ENCODE peak calls at places on chromosomes 2 and 18, in nine cellular contexts. One of them, this sample, is unnamed.
A peak's percentile ranks its signal among the peaks of the same experiment; 100 is the strongest.

GRCh38 chr2:64625352-64626145 is 28.2 kb downstream of the SERTAD2 start:
- DNase-seq in fibroblast of lung: no peak
- DNase-seq in A673: no peak
- DNase-seq in tibial artery: no peak
- DNase-seq in ovary: no peak
- DNase-seq in PC-9: no peak
- DNase-seq in fibroblast of the aortic adventitia: no peak
- DNase-seq in GM06990: no peak
- DNase-seq in heart left ventricle: no peak
- DNase-seq in this sample: no peak

GRCh38 chr2:187390891-187391290 is 57.2 kb downstream of the CALCRL start:
- DNase-seq in fibroblast of the aortic adventitia: peak; percentile 77
- DNase-seq in fibroblast of lung: peak; percentile 55
- DNase-seq in tibial artery: no peak
- DNase-seq in heart left ventricle: no peak
- DNase-seq in GM06990: no peak
- DNase-seq in PC-9: peak; percentile 1
- DNase-seq in A673: peak; percentile 49
- DNase-seq in ovary: no peak
- DNase-seq in this sample: peak; percentile 92

GRCh38 chr2:9918275-9918674 is 33.2 kb upstream of the GRHL1 start:
- DNase-seq in A673: no peak
- DNase-seq in fibroblast of the aortic adventitia: peak; percentile 51
- DNase-seq in PC-9: no peak
- DNase-seq in heart left ventricle: no peak
- DNase-seq in GM06990: no peak
- DNase-seq in ovary: no peak
- DNase-seq in fibroblast of lung: no peak
- DNase-seq in tibial artery: no peak
- DNase-seq in this sample: no peak

GRCh38 chr2:36366491-36367120 is 11.0 kb downstream of the CRIM1 start:
- DNase-seq in heart left ventricle: no peak
- DNase-seq in GM06990: no peak
- DNase-seq in A673: no peak
- DNase-seq in fibroblast of lung: peak; percentile 43
- DNase-seq in ovary: no peak
- DNase-seq in PC-9: no peak
- DNase-seq in tibial artery: no peak
- DNase-seq in fibroblast of the aortic adventitia: peak; percentile 42
- DNase-seq in this sample: peak; percentile 73

GRCh38 chr2:143801561-143801960 is 672.3 kb downstream of the ARHGAP15 start:
- DNase-seq in GM06990: no peak
- DNase-seq in fibroblast of lung: no peak
- DNase-seq in heart left ventricle: no peak
- DNase-seq in ovary: no peak
- DNase-seq in A673: no peak
- DNase-seq in fibroblast of the aortic adventitia: no peak
- DNase-seq in tibial artery: no peak
- DNase-seq in PC-9: no peak
- DNase-seq in this sample: no peak

GRCh38 chr2:60416221-60417008 is 137.0 kb downstream of the BCL11A start:
- DNase-seq in heart left ventricle: no peak
- DNase-seq in GM06990: no peak
- DNase-seq in A673: no peak
- DNase-seq in PC-9: no peak
- DNase-seq in fibroblast of the aortic adventitia: no peak
- DNase-seq in ovary: no peak
- DNase-seq in tibial artery: no peak
- DNase-seq in fibroblast of lung: peak; percentile 5
- DNase-seq in this sample: peak; percentile 18

GRCh38 chr2:28437142-28437835 is 44.6 kb downstream of the FOSL2 start:
- DNase-seq in fibroblast of the aortic adventitia: no peak
- DNase-seq in heart left ventricle: no peak
- DNase-seq in ovary: no peak
- DNase-seq in A673: no peak
- DNase-seq in tibial artery: peak; percentile 51
- DNase-seq in fibroblast of lung: no peak
- DNase-seq in PC-9: peak; percentile 90
- DNase-seq in GM06990: no peak
- DNase-seq in this sample: no peak

GRCh38 chr18:8705941-8706544 is 687 bp downstream of the MTCL1 start:
- DNase-seq in A673: no peak
- DNase-seq in fibroblast of the aortic adventitia: no peak
- DNase-seq in PC-9: peak; percentile 31
- DNase-seq in GM06990: no peak
- DNase-seq in ovary: no peak
- DNase-seq in fibroblast of lung: no peak
- DNase-seq in tibial artery: no peak
- DNase-seq in heart left ventricle: peak; percentile 70
- DNase-seq in this sample: no peak

GRCh38 chr2:164569334-164569733 is 51.9 kb downstream of the GRB14 start:
- DNase-seq in tibial artery: no peak
- DNase-seq in fibroblast of the aortic adventitia: no peak
- DNase-seq in PC-9: no peak
- DNase-seq in ovary: no peak
- DNase-seq in fibroblast of lung: no peak
- DNase-seq in A673: no peak
- DNase-seq in heart left ventricle: no peak
- DNase-seq in GM06990: no peak
- DNase-seq in this sample: no peak

GRCh38 chr2:158543957-158544356 is 87.2 kb downstream of the PKP4 start:
- DNase-seq in heart left ventricle: no peak
- DNase-seq in GM06990: no peak
- DNase-seq in PC-9: no peak
- DNase-seq in A673: no peak
- DNase-seq in fibroblast of lung: no peak
- DNase-seq in ovary: no peak
- DNase-seq in tibial artery: no peak
- DNase-seq in fibroblast of the aortic adventitia: no peak
- DNase-seq in this sample: no peak

GRCh38 chr2:217707116-217707742 is 295.6 kb downstream of the TNS1 start:
- DNase-seq in GM06990: no peak
- DNase-seq in fibroblast of the aortic adventitia: peak; percentile 67
- DNase-seq in fibroblast of lung: no peak
- DNase-seq in ovary: peak; percentile 42
- DNase-seq in PC-9: peak; percentile 69
- DNase-seq in tibial artery: peak; percentile 74
- DNase-seq in A673: no peak
- DNase-seq in heart left ventricle: no peak
- DNase-seq in this sample: no peak

DNA sequence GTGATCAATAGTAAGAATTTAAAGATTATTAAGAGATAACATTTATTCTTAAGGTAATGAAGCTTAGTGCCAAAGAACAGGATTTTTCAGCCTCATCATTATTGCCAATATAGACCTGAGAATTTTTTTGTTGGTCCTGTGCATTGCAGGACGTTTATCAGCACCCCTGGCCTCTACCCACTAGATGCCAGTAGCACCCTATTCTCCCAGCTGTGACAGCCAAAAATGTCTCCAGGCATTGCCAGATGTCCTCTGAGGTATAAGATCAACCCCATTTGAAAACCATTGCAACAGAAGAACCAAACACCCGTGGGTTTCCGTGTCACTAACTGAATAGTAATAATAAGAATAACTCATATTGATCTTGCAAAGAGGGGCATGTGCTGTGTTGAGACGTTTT is 700.0 kb upstream of the SOX11 start:
- DNase-seq in ovary: no peak
- DNase-seq in fibroblast of lung: peak; percentile 23
- DNase-seq in tibial artery: no peak
- DNase-seq in PC-9: no peak
- DNase-seq in fibroblast of the aortic adventitia: no peak
- DNase-seq in A673: peak; percentile 55
- DNase-seq in GM06990: no peak
- DNase-seq in heart left ventricle: no peak
- DNase-seq in this sample: peak; percentile 8
- TF ChIP-seq CTCF in ovary: no peak
- TF ChIP-seq CTCF in fibroblast of lung: no peak
- TF ChIP-seq CTCF in tibial artery: no peak
- TF ChIP-seq CTCF in PC-9: no peak
- TF ChIP-seq CTCF in fibroblast of the aortic adventitia: no peak
- TF ChIP-seq CTCF in A673: peak; percentile 51
- TF ChIP-seq CTCF in GM06990: no peak
- TF ChIP-seq CTCF in heart left ventricle: peak; percentile 28
- TF ChIP-seq CTCF in this sample: peak; percentile 32

DNA sequence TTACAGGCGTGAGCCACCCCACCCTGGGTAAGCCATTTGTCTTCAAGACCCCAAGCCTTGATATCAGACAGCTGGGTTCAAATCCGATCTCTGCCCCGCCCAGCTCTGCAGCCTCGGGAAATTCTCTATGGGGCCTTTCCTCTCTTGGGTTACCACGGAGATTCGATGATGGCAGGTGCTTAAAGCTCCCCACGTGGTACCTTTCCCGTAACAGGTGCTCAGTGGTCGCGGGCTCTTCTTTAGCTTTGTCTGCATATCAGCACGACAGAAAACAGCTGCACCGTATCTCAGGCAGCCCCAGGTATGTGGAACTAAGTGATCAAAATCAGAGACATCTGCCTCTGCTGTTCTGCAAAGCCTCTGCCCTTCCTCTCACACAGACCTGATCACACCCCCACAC is 37.4 kb downstream of the TTC32 start:
- DNase-seq in fibroblast of the aortic adventitia: no peak
- DNase-seq in PC-9: no peak
- DNase-seq in tibial artery: no peak
- DNase-seq in A673: no peak
- DNase-seq in fibroblast of lung: no peak
- DNase-seq in heart left ventricle: no peak
- DNase-seq in ovary: no peak
- DNase-seq in GM06990: no peak
- DNase-seq in this sample: no peak
- H3K4me3 ChIP-seq in fibroblast of the aortic adventitia: no peak overlapping the region
- H3K4me3 ChIP-seq in PC-9: no peak overlapping the region
- H3K4me3 ChIP-seq in tibial artery: no peak overlapping the region
- H3K4me3 ChIP-seq in A673: no peak overlapping the region
- H3K4me3 ChIP-seq in fibroblast of lung: no peak overlapping the region
- H3K4me3 ChIP-seq in heart left ventricle: no peak overlapping the region
- H3K4me3 ChIP-seq in ovary: no peak overlapping the region
- H3K4me3 ChIP-seq in GM06990: no peak overlapping the region
- H3K4me3 ChIP-seq in this sample: no peak overlapping the region

DNA sequence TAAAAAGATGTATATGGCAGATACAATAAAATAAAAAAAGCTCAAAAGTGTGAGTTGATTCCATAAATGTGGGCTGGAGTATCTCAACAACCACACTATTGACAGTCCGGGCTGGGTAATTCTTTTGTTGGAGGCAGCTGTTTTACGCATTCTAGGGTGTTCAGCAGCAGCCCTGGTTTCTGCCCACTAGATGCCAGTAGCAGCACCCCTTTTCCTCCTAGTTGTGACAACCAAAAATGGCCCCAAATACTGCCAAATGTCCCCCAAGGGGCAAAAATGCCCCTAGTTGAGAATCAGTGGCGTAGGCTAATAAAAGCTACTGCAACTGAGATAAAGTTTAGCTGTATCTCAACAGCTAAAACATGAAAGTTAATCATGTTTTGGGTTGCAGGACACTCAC is 44.7 kb downstream of the CHMP3 start:
- DNase-seq in ovary: no peak
- DNase-seq in fibroblast of the aortic adventitia: peak; percentile 26
- DNase-seq in PC-9: no peak
- DNase-seq in tibial artery: no peak
- DNase-seq in GM06990: no peak
- DNase-seq in fibroblast of lung: peak; percentile 53
- DNase-seq in A673: peak; percentile 49
- DNase-seq in heart left ventricle: no peak
- DNase-seq in this sample: peak; percentile 43
- TF ChIP-seq CTCF in ovary: no peak
- TF ChIP-seq CTCF in fibroblast of the aortic adventitia: peak; percentile 51
- TF ChIP-seq CTCF in PC-9: no peak
- TF ChIP-seq CTCF in tibial artery: peak; percentile 11
- TF ChIP-seq CTCF in GM06990: peak; percentile 35
- TF ChIP-seq CTCF in fibroblast of lung: peak; percentile 35
- TF ChIP-seq CTCF in A673: peak; percentile 54
- TF ChIP-seq CTCF in heart left ventricle: no peak
- TF ChIP-seq CTCF in this sample: peak; percentile 70

GRCh38 chr18:77013777-77014525 is 118.6 kb downstream of the MBP start:
- DNase-seq in GM06990: no peak
- DNase-seq in fibroblast of lung: no peak
- DNase-seq in tibial artery: peak; percentile 84
- DNase-seq in PC-9: no peak
- DNase-seq in fibroblast of the aortic adventitia: peak; percentile 9
- DNase-seq in A673: no peak
- DNase-seq in ovary: peak; percentile 36
- DNase-seq in heart left ventricle: no peak
- DNase-seq in this sample: no peak

GRCh38 chr18:77014538-77014937 is 118.0 kb downstream of the MBP start:
- DNase-seq in GM06990: no peak
- DNase-seq in PC-9: no peak
- DNase-seq in fibroblast of lung: no peak
- DNase-seq in ovary: peak; percentile 56
- DNase-seq in tibial artery: no peak
- DNase-seq in fibroblast of the aortic adventitia: no peak
- DNase-seq in A673: no peak
- DNase-seq in heart left ventricle: no peak
- DNase-seq in this sample: peak; percentile 16

GRCh38 chr18:77015176-77015575 is 117.4 kb downstream of the MBP start:
- DNase-seq in tibial artery: no peak
- DNase-seq in heart left ventricle: no peak
- DNase-seq in fibroblast of the aortic adventitia: no peak
- DNase-seq in fibroblast of lung: peak; percentile 42
- DNase-seq in ovary: no peak
- DNase-seq in A673: no peak
- DNase-seq in GM06990: no peak
- DNase-seq in PC-9: no peak
- DNase-seq in this sample: peak; percentile 32

GRCh38 chr18:77012120-77012519 is 120.5 kb downstream of the MBP start:
- DNase-seq in fibroblast of the aortic adventitia: no peak
- DNase-seq in ovary: no peak
- DNase-seq in fibroblast of lung: no peak
- DNase-seq in tibial artery: no peak
- DNase-seq in A673: no peak
- DNase-seq in PC-9: no peak
- DNase-seq in GM06990: no peak
- DNase-seq in heart left ventricle: no peak
- DNase-seq in this sample: no peak

DNA sequence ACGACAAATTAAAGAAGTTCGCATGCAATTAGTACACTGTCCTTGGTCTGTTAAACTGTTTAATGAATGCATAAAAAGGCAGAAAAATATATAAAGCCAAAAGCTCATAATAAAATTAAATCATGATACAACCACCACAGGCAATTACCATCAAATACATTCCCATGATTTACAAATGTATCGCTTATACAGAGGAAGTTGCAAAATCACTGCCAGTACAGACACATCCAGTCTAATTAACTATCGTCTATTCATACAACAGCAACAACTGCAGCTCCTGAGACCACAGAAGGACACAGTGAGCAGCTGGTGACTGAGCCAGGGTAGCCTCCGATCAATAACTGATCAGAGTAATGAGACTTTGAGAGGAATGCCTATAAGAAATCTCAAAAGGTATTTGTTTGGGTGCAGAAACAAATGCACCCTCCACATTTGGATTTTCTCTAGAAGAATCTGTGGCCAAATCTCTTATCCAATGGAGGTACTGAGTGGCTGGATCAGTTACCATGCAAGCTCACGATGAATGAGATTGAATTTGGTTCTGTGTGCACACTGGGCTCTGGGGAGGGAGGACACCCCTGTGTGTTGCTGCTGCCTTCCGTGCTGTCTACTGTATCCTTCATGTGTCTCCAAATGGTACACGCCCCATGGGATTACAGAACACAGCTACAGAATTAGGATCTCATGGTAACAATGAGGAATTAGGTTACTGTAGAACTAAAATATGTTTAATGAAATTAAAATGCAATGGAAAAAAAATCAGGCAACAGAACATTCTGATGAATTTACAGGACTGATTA is 119.6 kb downstream of the MBP start:
- DNase-seq in fibroblast of the aortic adventitia: no peak
- DNase-seq in fibroblast of lung: no peak
- DNase-seq in tibial artery: no peak
- DNase-seq in A673: no peak
- DNase-seq in PC-9: no peak
- DNase-seq in GM06990: no peak
- DNase-seq in heart left ventricle: no peak
- DNase-seq in ovary: no peak
- DNase-seq in this sample: no peak
- H3K4me3 ChIP-seq in fibroblast of the aortic adventitia: no peak overlapping the region
- H3K4me3 ChIP-seq in fibroblast of lung: no peak overlapping the region
- H3K4me3 ChIP-seq in tibial artery: no peak overlapping the region
- H3K4me3 ChIP-seq in A673: no peak overlapping the region
- H3K4me3 ChIP-seq in PC-9: no peak overlapping the region
- H3K4me3 ChIP-seq in GM06990: no peak overlapping the region
- H3K4me3 ChIP-seq in heart left ventricle: no peak overlapping the region
- H3K4me3 ChIP-seq in ovary: no peak overlapping the region
- H3K4me3 ChIP-seq in this sample: no peak overlapping the region

This sample was measured in choroid plexus epithelial cell.